ENCODE peak calls at places on chromosome 1, in six cellular contexts. One of them, this sample, is unnamed.

GRCh38 chr1:226420328-226420727 is 12.4 kb upstream of the PARP1 start:
- DNase-seq in psoas muscle: no peak
- DNase-seq in astrocyte: no peak
- DNase-seq in neural progenitor cell: no peak
- DNase-seq in hepatocyte: no peak
- DNase-seq in stomach: no peak
- DNase-seq in this sample: peak; percentile 19

GRCh38 chr1:4048076-4048475 is 148.0 kb upstream of the C1orf174 start:
- DNase-seq in stomach: no peak
- DNase-seq in neural progenitor cell: no peak
- DNase-seq in psoas muscle: no peak
- DNase-seq in hepatocyte: no peak
- DNase-seq in astrocyte: no peak
- DNase-seq in this sample: no peak

GRCh38 chr1:178399177-178399728 is 97.5 kb downstream of the CLEC20A start:
- DNase-seq in stomach: no peak
- DNase-seq in neural progenitor cell: no peak
- DNase-seq in hepatocyte: no peak
- DNase-seq in psoas muscle: no peak
- DNase-seq in astrocyte: no peak
- DNase-seq in this sample: peak; percentile 62

GRCh38 chr1:224534731-224535130 is 81.4 kb upstream of the CNIH3 start:
- DNase-seq in stomach: no peak
- DNase-seq in astrocyte: no peak
- DNase-seq in neural progenitor cell: no peak
- DNase-seq in psoas muscle: no peak
- DNase-seq in hepatocyte: no peak
- DNase-seq in this sample: no peak

GRCh38 chr1:212190169-212190568 is 95.0 kb upstream of the PPP2R5A start:
- DNase-seq in psoas muscle: no peak
- DNase-seq in astrocyte: no peak
- DNase-seq in neural progenitor cell: no peak
- DNase-seq in hepatocyte: no peak
- DNase-seq in stomach: no peak
- DNase-seq in this sample: no peak

GRCh38 chr1:67880056-67880601 is 46.9 kb upstream of the GNG12 start:
- DNase-seq in astrocyte: peak; percentile 95
- DNase-seq in stomach: no peak
- DNase-seq in hepatocyte: peak; percentile 34
- DNase-seq in neural progenitor cell: no peak
- DNase-seq in psoas muscle: no peak
- DNase-seq in this sample: no peak

GRCh38 chr1:246295968-246296367 is 211.1 kb downstream of the SMYD3 start:
- DNase-seq in neural progenitor cell: no peak
- DNase-seq in psoas muscle: no peak
- DNase-seq in astrocyte: no peak
- DNase-seq in hepatocyte: no peak
- DNase-seq in stomach: no peak
- DNase-seq in this sample: no peak

GRCh38 chr1:52633291-52633754 is 355 bp downstream of the SHISAL2A start:
- DNase-seq in neural progenitor cell: peak; percentile 69
- DNase-seq in stomach: no peak
- DNase-seq in astrocyte: no peak
- DNase-seq in hepatocyte: peak; percentile 22
- DNase-seq in psoas muscle: no peak
- DNase-seq in this sample: peak; percentile 85

GRCh38 chr1:101971309-101971708 is 25.4 kb downstream of the OLFM3 start:
- DNase-seq in neural progenitor cell: no peak
- DNase-seq in hepatocyte: peak; percentile 26
- DNase-seq in stomach: no peak
- DNase-seq in astrocyte: no peak
- DNase-seq in psoas muscle: no peak
- DNase-seq in this sample: no peak

GRCh38 chr1:16048573-16049189 is 5.1 kb downstream of the CLCNKB start:
- DNase-seq in hepatocyte: peak; percentile 88
- DNase-seq in psoas muscle: peak; percentile 57
- DNase-seq in neural progenitor cell: peak; percentile 95
- DNase-seq in astrocyte: peak; percentile 19
- DNase-seq in stomach: peak; percentile 50
- DNase-seq in this sample: peak; percentile 98

DNA sequence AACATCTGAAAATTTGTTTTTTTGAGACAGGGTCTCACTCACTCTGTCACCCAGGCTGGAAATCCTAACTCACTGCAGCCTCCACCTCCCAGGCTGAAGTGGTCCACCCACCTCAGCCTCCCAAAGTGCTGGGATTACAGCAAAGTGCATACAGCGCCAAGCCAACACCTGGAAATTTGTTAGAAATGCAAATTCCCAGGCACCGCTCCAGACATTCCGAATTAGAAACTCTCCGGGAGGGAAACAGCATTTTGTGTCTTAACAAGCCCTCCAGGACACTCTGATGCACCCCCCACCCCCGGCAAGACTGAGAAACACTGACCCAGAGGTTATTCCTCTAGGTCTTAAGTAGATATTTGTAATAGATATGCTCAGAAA is 49.1 kb downstream of the ARID4B start:
- DNase-seq in psoas muscle: no peak
- DNase-seq in hepatocyte: no peak
- DNase-seq in astrocyte: no peak
- DNase-seq in neural progenitor cell: peak; percentile 4
- DNase-seq in stomach: no peak
- DNase-seq in this sample: no peak
- H3K4me1 ChIP-seq in psoas muscle: peaks cover 30% of the 10 kb centered on the region
- H3K4me1 ChIP-seq in hepatocyte: peaks cover 22% of the 10 kb centered on the region
- H3K4me1 ChIP-seq in astrocyte: no peaks in the 10 kb centered on the region
- H3K4me1 ChIP-seq in neural progenitor cell: peaks cover 18% of the 10 kb centered on the region
- H3K4me1 ChIP-seq in stomach: peaks cover 75% of the 10 kb centered on the region
- H3K4me1 ChIP-seq in this sample: peaks cover 10% of the 10 kb centered on the region

DNA sequence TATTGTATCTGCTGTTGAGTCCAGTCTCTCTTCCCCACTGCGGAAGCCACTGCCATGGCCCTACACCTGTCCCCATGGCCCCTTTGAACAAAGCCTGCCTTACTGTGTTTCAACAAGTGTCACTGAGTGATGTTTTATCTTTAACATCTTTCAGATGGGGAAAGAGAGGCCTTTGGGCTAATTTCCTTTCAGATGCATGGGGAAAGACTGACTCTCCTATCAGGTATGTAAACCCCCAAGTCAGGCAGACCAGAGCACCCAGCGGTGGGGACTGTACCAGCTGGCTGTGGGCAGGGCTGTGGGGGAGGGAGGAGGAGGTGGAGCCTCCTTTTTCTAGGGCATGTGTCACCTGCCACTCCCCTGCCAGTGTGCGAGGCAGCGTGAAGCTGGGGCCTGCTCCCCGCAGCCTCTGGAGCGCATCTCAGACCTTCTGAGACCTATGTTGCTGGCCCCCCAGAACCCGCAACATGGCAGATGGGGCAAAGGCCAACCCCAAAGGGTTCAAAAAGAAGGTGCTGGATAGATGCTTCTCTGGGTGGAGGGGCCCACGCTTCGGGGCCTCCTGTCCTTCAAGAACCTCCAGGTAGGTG is at the start of gene PLA2G2F:
- DNase-seq in astrocyte: no peak
- DNase-seq in hepatocyte: no peak
- DNase-seq in psoas muscle: no peak
- DNase-seq in stomach: no peak
- DNase-seq in neural progenitor cell: no peak
- DNase-seq in this sample: no peak
- H3K27ac ChIP-seq in astrocyte: no peak within 1 kb of the TSS
- H3K27ac ChIP-seq in hepatocyte: no peak within 1 kb of the TSS
- H3K27ac ChIP-seq in psoas muscle: no peak within 1 kb of the TSS
- H3K27ac ChIP-seq in stomach: no peak within 1 kb of the TSS
- H3K27ac ChIP-seq in neural progenitor cell: no peak within 1 kb of the TSS
- H3K27ac ChIP-seq in this sample: no peak within 1 kb of the TSS

DNA sequence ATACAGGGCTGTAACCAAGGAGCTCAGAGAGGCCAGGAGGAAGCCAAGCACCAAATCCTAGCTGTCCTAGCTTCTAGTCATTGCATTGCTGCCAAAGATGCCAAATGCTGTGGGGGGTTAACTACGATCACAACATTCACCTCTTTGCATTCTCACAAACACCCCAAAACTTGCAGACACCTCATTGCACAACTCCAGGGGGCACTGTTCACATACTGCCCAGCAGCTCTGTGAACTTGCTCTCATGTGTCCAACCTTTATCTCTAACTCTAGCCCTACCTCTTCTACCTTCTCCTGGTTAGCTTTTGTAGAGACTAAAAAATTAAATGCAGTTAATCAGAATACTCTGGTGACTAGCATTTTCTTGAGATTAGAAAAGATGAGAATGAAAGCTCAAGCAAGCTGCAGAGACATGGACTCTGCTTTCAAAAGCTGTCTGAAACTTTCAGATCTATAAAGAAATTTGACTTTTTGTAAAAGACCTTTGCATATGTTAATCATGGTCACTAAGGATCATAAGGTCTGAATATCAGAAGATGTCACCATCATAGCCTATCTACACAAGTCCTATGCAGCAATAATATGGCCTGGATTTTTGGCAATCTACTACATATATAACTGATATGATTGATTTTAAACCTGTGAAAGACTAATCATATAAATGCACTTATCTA is 14.0 kb upstream of the KIF14 start:
- DNase-seq in hepatocyte: no peak
- DNase-seq in neural progenitor cell: no peak
- DNase-seq in stomach: no peak
- DNase-seq in astrocyte: no peak
- DNase-seq in psoas muscle: no peak
- DNase-seq in this sample: no peak
- TF ChIP-seq CTCF in hepatocyte: no peak
- TF ChIP-seq CTCF in neural progenitor cell: peak; percentile 25
- TF ChIP-seq CTCF in stomach: no peak
- TF ChIP-seq CTCF in astrocyte: no peak
- TF ChIP-seq CTCF in psoas muscle: no peak
- TF ChIP-seq CTCF in this sample: peak; percentile 56

GRCh38 chr1:206814716-206815341 is 42.5 kb upstream of the IL10 start:
- DNase-seq in hepatocyte: peak; percentile 40
- DNase-seq in psoas muscle: no peak
- DNase-seq in stomach: no peak
- DNase-seq in neural progenitor cell: no peak
- DNase-seq in astrocyte: peak; percentile 64
- DNase-seq in this sample: no peak

GRCh38 chr1:206812456-206812855 is 40.2 kb upstream of the IL10 start:
- DNase-seq in hepatocyte: no peak
- DNase-seq in psoas muscle: no peak
- DNase-seq in neural progenitor cell: no peak
- DNase-seq in stomach: no peak
- DNase-seq in astrocyte: no peak
- DNase-seq in this sample: no peak

GRCh38 chr1:206808615-206809014 is 36.3 kb upstream of the IL10 start:
- DNase-seq in astrocyte: peak; percentile 24
- DNase-seq in neural progenitor cell: peak; percentile 43
- DNase-seq in psoas muscle: no peak
- DNase-seq in hepatocyte: peak; percentile 41
- DNase-seq in stomach: no peak
- DNase-seq in this sample: peak; percentile 80

GRCh38 chr1:206805357-206805756 is 33.1 kb upstream of the IL10 start:
- DNase-seq in hepatocyte: no peak
- DNase-seq in stomach: no peak
- DNase-seq in neural progenitor cell: no peak
- DNase-seq in psoas muscle: no peak
- DNase-seq in astrocyte: no peak
- DNase-seq in this sample: no peak

GRCh38 chr1:206809504-206810084 is 37.3 kb upstream of the IL10 start:
- DNase-seq in psoas muscle: no peak
- DNase-seq in hepatocyte: peak; percentile 34
- DNase-seq in astrocyte: no peak
- DNase-seq in stomach: peak; percentile 50
- DNase-seq in neural progenitor cell: peak; percentile 12
- DNase-seq in this sample: peak; percentile 68
- H3K4me1 ChIP-seq in psoas muscle: no peaks in the 10 kb centered on the region
- H3K4me1 ChIP-seq in hepatocyte: no peaks in the 10 kb centered on the region
- H3K4me1 ChIP-seq in astrocyte: no peaks in the 10 kb centered on the region
- H3K4me1 ChIP-seq in stomach: peaks cover 13% of the 10 kb centered on the region
- H3K4me1 ChIP-seq in neural progenitor cell: no peaks in the 10 kb centered on the region
- H3K4me1 ChIP-seq in this sample: no peaks in the 10 kb centered on the region

This sample was measured in endodermal cell.